ENCODE peak calls at places on chromosomes 2 and 18, in six cellular contexts. I, H, F, O, T and Q are unnamed samples.

GRCh38 chr2:118224144-118224887 is 136.0 kb downstream of the INSIG2 start:
- DNase-seq in I (no peak), H (no peak), F (peak), O (peak), T (no peak), Q (no peak)

GRCh38 chr2:241598487-241598886 is 38.5 kb downstream of the THAP4 start:
- DNase-seq in I (peak), H (no peak), F (no peak), O (no peak), T (peak), Q (no peak)

GRCh38 chr18:3454365-3455089 is 4.6 kb downstream of the TGIF1 start:
- DNase-seq in I (peak), H (no peak), F (peak), O (no peak), T (peak), Q (no peak)

GRCh38 chr2:109429711-109430265 is 184.0 kb downstream of the SEPTIN10 start:
- DNase-seq in I (no peak), H (no peak), F (no peak), O (peak), T (no peak), Q (no peak)

GRCh38 chr2:195672674-195673073 is 15.6 kb downstream of the SLC39A10 start:
- DNase-seq in I (no peak), H (no peak), F (no peak), O (no peak), T (no peak), Q (no peak)

GRCh38 chr2:75064691-75065396 is 106.4 kb downstream of the POLE4 start:
- DNase-seq in I (peak), H (no peak), F (peak), O (peak), T (peak), Q (peak)

GRCh38 chr18:51054764-51055163 is 24.8 kb downstream of the SMAD4 start:
- DNase-seq in I (no peak), H (no peak), F (no peak), O (no peak), T (no peak), Q (no peak)

GRCh38 chr18:55102508-55102907 is 143.2 kb upstream of the CCDC68 start:
- DNase-seq in I (no peak), H (no peak), F (no peak), O (no peak), T (no peak), Q (no peak)

GRCh38 chr2:110116033-110116710 is 550 bp upstream of the MALL start:
- DNase-seq in I (peak), H (no peak), F (peak), O (no peak), T (peak), Q (no peak)

GRCh38 chr18:9226463-9226862 is 89.9 kb downstream of the ANKRD12 start:
- DNase-seq in I (no peak), H (no peak), F (no peak), O (no peak), T (no peak), Q (no peak)

GRCh38 chr2:133713049-133713580 is 144.9 kb upstream of the NCKAP5 start:
- DNase-seq in I (no peak), H (no peak), F (no peak), O (no peak), T (no peak), Q (no peak)

GRCh38 chr2:72291059-72291458 is 143.4 kb upstream of the CYP26B1 start:
- DNase-seq in I (peak), H (no peak), F (no peak), O (no peak), T (no peak), Q (no peak)

GRCh38 chr18:55432307-55433040 is 155.5 kb downstream of the TCF4 start:
- DNase-seq in I (no peak), H (no peak), F (no peak), O (no peak), T (peak), Q (no peak)

GRCh38 chr2:219571311-219572236 is at the start of gene OBSL1:
- DNase-seq in I (peak), H (peak), F (peak), O (no peak), T (peak), Q (peak)

GRCh38 chr18:58375051-58375450 is 253.8 kb downstream of the ALPK2 start:
- DNase-seq in I (no peak), H (no peak), F (no peak), O (no peak), T (no peak), Q (no peak)

GRCh38 chr2:232372231-232373208 is 6.0 kb upstream of the ALPP start:
- DNase-seq in I (no peak), H (no peak), F (no peak), O (peak), T (no peak), Q (no peak)

GRCh38 chr2:46170011-46170410 is 127.2 kb upstream of the EPAS1 start:
- DNase-seq in I (no peak), H (no peak), F (no peak), O (no peak), T (no peak), Q (no peak)

GRCh38 chr2:124147552-124147951 is 122.5 kb downstream of the CNTNAP5 start:
- DNase-seq in I (no peak), H (no peak), F (no peak), O (no peak), T (no peak), Q (no peak)

GRCh38 chr2:7031424-7032245 is 114.4 kb downstream of the RNF144A start:
- DNase-seq in I (peak), H (no peak), F (peak), O (peak), T (no peak), Q (peak)

GRCh38 chr2:64905338-64906024 is 83.7 kb upstream of the SLC1A4 start:
- DNase-seq in I (no peak), H (no peak), F (peak), O (peak), T (no peak), Q (peak)

GRCh38 chr2:47601518-47602015 is 181.4 kb upstream of the MSH6 start:
- DNase-seq in I (no peak), H (no peak), F (no peak), O (no peak), T (no peak), Q (no peak)

GRCh38 chr2:234395801-234396478 is 100.9 kb downstream of the ARL4C start:
- DNase-seq in I (no peak), H (no peak), F (no peak), O (no peak), T (no peak), Q (no peak)

GRCh38 chr2:33573657-33574056 is 25.4 kb downstream of the FAM98A start:
- DNase-seq in I (no peak), H (no peak), F (no peak), O (no peak), T (no peak), Q (no peak)

GRCh38 chr2:143736904-143737303 is 607.7 kb downstream of the ARHGAP15 start:
- DNase-seq in I (no peak), H (no peak), F (no peak), O (no peak), T (no peak), Q (no peak)

GRCh38 chr2:99490088-99491065 is 560 bp upstream of the REV1 start:
- DNase-seq in I (peak), H (peak), F (peak), O (peak), T (peak), Q (peak)
- TF ChIP-seq POLR2A in I (peak), H (peak), F (peak), O (no peak), T (no peak), Q (no peak)

DNA sequence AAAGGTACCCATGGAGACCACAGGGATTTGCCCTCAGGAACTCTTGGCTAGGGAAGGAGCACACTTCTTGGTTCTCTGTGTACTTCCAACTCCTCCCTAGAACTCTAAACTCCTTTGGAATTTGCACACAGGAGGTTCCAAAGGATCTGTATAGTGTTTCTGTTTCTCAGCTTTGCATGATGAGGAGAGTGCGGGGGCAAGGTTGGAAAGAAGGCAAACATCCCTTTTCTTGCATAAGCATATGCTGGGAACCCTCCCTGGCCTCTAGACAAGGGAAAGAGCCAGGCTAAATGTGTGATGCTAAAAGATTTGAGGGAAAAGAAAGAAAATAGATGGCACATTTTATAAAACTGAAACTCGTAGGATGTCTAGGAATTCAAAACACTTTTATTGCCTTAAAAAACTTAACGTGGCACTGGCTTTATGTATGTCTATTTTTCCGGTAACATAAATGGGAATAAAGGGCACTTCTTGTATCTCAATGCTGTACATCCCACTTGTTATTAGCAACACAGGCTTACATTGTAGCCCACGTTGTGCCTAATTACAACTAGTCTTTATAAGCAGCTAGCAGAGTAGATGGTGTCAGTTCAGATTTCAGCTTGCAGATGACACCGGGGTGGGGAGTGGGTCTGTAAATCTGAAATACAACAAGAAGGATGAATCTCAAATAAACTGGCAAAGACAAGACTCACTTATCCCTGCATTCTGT is 165.8 kb downstream of the GPD2 start:
- DNase-seq in I (no peak), H (no peak), F (no peak), O (no peak), T (no peak), Q (no peak)
- TF ChIP-seq EP300 in I (no peak), H (no peak), F (no peak), O (no peak), T (no peak), Q (no peak)

DNA sequence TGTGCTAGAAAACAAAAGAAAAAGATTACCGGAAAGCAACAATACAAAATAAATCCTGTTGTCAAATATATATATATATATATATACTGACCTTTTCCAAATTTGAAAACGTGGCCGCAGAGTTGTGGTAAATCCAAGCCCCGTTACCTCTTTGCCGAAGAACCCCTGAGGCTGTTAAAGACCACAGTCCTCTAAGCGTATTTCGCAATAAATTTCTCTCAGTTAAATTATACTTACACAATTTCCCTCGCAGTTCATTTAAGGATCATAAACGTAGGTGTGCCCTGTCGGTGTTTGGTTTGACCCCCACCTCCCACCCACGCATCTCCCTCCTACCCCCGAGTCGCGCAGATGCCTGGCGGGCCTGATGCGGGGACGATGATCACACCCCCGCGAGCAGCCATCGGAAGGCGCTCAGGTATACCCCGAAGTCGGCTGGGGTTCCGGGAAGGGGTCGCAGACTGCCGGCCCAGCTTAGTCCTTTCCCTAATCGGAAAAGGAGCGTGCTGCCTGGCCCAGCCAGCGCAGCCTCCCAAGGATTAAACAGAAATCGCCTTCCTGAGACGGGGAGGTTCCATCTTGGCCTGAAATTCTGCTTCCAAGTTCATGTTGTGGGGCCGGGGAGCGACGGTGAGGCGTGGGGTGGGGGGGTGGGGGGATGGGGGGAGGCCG is 2.9 kb upstream of the MEIS1 start:
- DNase-seq in I (no peak), H (peak), F (no peak), O (no peak), T (no peak), Q (no peak)
- H3K27ac ChIP-seq in I (no peak), H (no peak), F (peak), O (no peak), T (no peak), Q (peak)

GRCh38 chr2:54077088-54077900 is 38.1 kb upstream of the ACYP2 start:
- DNase-seq in I (no peak), H (no peak), F (no peak), O (no peak), T (peak), Q (no peak)
- TF ChIP-seq POLR2A in I (no peak), H (no peak), F (no peak), O (no peak), T (no peak), Q (no peak)

DNA sequence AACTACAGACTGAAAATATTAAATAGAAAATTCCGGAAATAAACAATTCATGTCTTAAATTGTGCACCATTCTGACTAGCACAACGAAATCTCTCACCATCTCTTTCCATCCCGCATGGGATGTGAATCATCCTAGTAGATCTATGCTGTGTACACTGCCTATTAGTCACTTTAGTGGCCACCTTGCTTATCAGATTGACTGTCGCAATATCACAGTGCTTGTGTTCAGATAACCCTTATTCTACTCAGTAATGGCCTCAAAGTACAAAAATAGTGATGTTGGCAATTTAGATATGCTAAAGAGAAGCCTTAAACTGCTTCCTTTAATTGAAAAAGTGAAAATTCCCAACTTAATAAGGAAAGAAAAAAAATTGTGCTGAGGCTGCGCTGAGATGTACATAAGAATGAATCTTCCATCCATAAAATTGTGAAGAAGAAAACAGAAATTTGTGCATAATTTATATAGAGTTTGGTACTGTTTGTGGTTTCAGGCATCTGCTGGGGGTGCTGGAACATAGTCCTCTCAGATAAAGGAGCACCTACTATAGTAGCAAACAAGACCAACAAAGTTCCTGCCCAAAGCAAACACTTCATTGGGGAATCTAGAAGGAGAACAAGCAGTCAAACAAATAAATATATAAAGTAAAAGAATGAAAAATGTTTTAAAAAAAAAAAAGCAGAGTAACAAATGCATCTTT is 12.0 kb downstream of the PSMD1 start:
- DNase-seq in I (peak), H (no peak), F (no peak), O (no peak), T (peak), Q (no peak)
- TF ChIP-seq EP300 in I (no peak), H (no peak), F (no peak), O (no peak), T (peak), Q (no peak)

DNA sequence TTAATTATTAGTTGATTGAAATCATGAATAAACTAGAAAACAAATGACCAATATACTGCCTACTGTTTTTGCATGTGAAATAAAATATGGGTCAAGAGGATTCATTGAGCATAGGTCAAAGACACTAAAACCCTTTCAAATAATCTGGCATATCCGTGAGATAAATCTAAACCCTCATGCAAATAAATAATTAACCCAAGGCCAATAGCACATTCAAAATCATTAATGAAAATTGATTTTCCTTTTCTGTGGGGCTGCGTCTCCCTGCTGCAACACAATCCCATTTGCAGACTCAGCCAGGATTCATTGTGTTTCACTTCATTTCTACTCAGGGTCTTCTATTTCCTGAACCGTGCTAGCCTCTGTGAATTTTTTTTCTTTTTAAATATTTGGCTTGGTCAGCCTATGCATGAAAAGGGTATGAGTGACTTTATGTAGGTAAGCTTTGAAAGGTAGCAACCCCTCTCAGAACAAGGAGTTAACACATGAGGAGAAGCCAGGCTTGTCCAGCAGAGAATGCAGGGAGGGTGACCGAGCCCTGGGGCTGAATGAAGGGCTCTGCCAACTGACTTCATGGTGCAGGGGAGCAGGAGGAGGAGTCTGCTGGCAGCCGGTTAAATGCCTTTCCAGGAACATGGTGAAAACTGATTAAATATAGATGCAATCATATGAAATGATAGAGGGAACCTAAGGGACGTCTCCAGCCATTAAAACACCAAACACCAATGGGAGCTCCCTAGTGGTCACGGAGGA is 10.3 kb upstream of the CTAGE1 start:
- DNase-seq in I (no peak), H (no peak), F (no peak), O (no peak), T (no peak), Q (no peak)
- H3K27ac ChIP-seq in I (peak), H (no peak), F (no peak), O (no peak), T (no peak), Q (no peak)

GRCh38 chr2:85853499-85854165 is 35.2 kb downstream of the ST3GAL5 start:
- DNase-seq in I (no peak), H (no peak), F (no peak), O (no peak), T (no peak), Q (no peak)
- TF ChIP-seq POLR2A in I (no peak), H (no peak), F (no peak), O (no peak), T (no peak), Q (no peak)

DNA sequence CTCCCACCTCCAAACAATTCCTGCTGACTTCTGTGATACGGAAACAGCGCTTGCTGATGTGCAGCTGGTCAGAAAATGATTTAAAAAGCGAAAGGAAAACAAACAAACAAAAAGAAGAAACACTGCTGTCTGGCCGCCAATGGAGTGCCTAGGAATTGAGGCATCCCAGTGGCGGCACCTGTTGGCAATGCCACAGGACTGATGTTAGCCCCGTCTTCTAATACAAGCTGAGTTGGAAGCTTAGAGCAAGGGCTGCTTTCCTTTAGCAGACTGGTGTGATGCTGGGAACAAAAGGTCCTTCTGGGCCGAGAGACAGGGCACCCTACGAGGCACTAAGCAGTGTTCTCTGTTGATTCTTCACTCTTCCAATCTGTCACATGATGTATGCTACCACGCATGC is 163.6 kb upstream of the REV1 start:
- DNase-seq in I (no peak), H (no peak), F (no peak), O (no peak), T (no peak), Q (no peak)
- TF ChIP-seq EP300 in I (no peak), H (no peak), F (no peak), O (no peak), T (no peak), Q (no peak)

DNA sequence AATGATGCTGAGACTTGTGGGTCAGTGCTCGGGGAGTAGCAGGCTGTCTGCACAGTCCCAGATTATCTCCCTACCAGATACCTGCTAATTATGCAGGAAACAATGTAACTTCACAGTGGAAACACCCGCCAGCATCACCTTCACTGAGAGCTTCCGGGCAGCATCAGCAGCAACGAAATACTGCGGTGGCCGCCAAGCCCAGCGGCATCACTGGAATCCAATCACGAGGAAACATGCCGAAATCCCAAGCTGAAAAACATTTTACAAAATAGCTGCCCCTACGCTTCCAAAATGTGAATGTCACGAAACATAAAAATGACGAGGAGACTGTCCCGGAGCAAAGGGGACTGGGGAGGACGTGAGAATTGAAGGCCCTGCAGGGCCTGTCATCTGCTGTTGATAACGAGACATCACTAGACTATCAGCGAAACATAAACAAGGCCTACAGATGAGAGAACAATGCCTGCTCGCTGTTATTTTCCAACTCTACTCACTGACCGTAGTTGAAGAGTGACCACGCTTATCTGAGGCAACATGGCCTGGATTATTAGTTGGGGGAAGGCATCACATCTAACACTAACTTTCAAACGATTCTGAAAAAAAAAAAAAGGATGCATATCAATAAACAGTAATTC is 82.6 kb downstream of the HDAC4 start:
- DNase-seq in I (no peak), H (peak), F (no peak), O (peak), T (peak), Q (peak)
- H3K27ac ChIP-seq in I (no peak), H (no peak), F (peak), O (peak), T (peak), Q (no peak)